ENCODE peak calls at places on chromosomes 1 and 21, in eight cellular contexts. O, I, Y, E, X, P, T and D are unnamed samples.

GRCh38 chr1:35301674-35302392 is 33.3 kb downstream of the ZMYM4 start:
- DNase-seq in O (no peak), I (no peak), Y (no peak), E (no peak), X (no peak), P (no peak), T (no peak), D (no peak)

GRCh38 chr1:51963592-51964308 is 26.8 kb downstream of the RAB3B start:
- DNase-seq in O (no peak), I (no peak), Y (no peak), E (no peak), X (no peak), P (no peak), T (no peak), D (no peak)

GRCh38 chr1:1092890-1093609 is 18.9 kb upstream of the RNF223 start:
- DNase-seq in O (no peak), I (no peak), Y (no peak), E (no peak), X (no peak), P (no peak), T (no peak), D (no peak)

GRCh38 chr1:13461977-13462376 is 51.7 kb downstream of the PRAMEF20 start:
- DNase-seq in O (no peak), I (no peak), Y (no peak), E (no peak), X (no peak), P (no peak), T (no peak), D (no peak)

GRCh38 chr1:146019225-146020057 is 2.1 kb downstream of the HJV start:
- DNase-seq in O (no peak), I (no peak), Y (no peak), E (peak), X (peak), P (no peak), T (no peak), D (no peak)

GRCh38 chr1:10663668-10664035 is 132.8 kb downstream of the CASZ1 start:
- DNase-seq in O (peak), I (peak), Y (no peak), E (peak), X (peak), P (no peak), T (no peak), D (no peak)

GRCh38 chr1:96815914-96816313 is 94.3 kb downstream of the PTBP2 start:
- DNase-seq in O (no peak), I (no peak), Y (no peak), E (no peak), X (no peak), P (no peak), T (no peak), D (no peak)

GRCh38 chr1:246567258-246568235 is 1.3 kb downstream of the CNST start:
- DNase-seq in O (peak), I (no peak), Y (no peak), E (no peak), X (no peak), P (peak), T (peak), D (no peak)

GRCh38 chr1:116855220-116855619 is 54.5 kb upstream of the PTGFRN start:
- DNase-seq in O (no peak), I (peak), Y (no peak), E (peak), X (peak), P (no peak), T (peak), D (no peak)

GRCh38 chr1:6105218-6105679 is 59.6 kb downstream of the KCNAB2 start:
- DNase-seq in O (no peak), I (peak), Y (no peak), E (no peak), X (no peak), P (no peak), T (no peak), D (no peak)

GRCh38 chr1:15371610-15372539 is 37.8 kb upstream of the EFHD2 start:
- DNase-seq in O (no peak), I (peak), Y (no peak), E (no peak), X (peak), P (no peak), T (no peak), D (no peak)

GRCh38 chr1:84698718-84699117 is 8.5 kb upstream of the SSX2IP start:
- DNase-seq in O (peak), I (no peak), Y (no peak), E (no peak), X (no peak), P (peak), T (peak), D (no peak)

GRCh38 chr1:18480315-18481189 is at the start of gene KLHDC7A:
- DNase-seq in O (peak), I (no peak), Y (no peak), E (peak), X (peak), P (peak), T (no peak), D (peak)

GRCh38 chr1:232570007-232570406 is 59.9 kb downstream of the SIPA1L2 start:
- DNase-seq in O (peak), I (no peak), Y (no peak), E (no peak), X (no peak), P (no peak), T (no peak), D (no peak)

GRCh38 chr1:2890221-2890850 is 88.8 kb upstream of the TTC34 start:
- DNase-seq in O (no peak), I (no peak), Y (no peak), E (no peak), X (no peak), P (no peak), T (no peak), D (no peak)
- TF ChIP-seq CTCF in O (no peak), I (no peak), Y (no peak), E (no peak), X (no peak), P (no peak), T (no peak), D (no peak)

DNA sequence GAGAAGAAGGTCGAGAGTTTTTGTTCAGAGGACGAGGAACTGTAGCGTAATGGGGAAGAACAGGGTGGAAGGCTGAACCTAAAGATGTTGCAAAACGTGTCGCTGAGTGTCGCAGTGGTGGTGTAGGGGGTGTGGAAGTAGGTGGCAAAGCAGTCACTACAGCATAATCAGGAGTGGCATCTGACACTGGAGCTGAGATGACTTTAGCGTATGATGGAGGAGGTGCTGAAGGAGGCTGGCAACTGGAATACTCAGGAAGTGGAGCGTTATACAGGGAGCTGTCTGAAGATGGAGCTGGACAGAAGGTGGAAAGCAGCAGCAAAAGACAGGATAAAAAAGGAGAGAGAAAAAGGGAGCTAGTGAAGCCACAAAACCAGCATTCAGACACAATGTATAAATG is 89.9 kb upstream of the LBR start:
- DNase-seq in O (no peak), I (no peak), Y (no peak), E (no peak), X (no peak), P (no peak), T (no peak), D (no peak)
- TF ChIP-seq CTCF in O (no peak), I (no peak), Y (no peak), E (no peak), X (no peak), P (no peak), T (no peak), D (no peak)

DNA sequence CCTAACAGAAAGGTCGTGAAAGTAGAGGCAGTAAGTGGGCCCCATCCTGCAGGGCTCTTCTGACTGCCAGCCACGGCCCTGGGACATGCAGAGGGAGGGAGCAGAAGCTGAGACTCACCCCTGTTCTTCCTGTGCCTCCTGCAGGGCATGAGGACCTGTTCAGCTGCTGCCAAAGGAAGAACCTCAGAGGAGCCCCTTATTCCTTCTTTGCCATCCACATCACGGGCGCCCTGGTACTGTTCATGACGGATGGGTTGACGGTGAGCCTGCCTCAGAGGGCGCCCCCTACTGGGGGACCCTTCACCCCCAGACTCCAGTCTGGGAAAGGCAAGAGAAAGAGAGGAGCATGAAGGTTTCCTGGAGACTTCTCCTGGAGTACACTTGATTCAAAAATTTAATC is 47.1 kb downstream of the ELK4 start:
- DNase-seq in O (no peak), I (no peak), Y (no peak), E (no peak), X (peak), P (no peak), T (no peak), D (peak)
- TF ChIP-seq CTCF in O (no peak), I (no peak), Y (no peak), E (no peak), X (peak), P (peak), T (peak), D (peak)

DNA sequence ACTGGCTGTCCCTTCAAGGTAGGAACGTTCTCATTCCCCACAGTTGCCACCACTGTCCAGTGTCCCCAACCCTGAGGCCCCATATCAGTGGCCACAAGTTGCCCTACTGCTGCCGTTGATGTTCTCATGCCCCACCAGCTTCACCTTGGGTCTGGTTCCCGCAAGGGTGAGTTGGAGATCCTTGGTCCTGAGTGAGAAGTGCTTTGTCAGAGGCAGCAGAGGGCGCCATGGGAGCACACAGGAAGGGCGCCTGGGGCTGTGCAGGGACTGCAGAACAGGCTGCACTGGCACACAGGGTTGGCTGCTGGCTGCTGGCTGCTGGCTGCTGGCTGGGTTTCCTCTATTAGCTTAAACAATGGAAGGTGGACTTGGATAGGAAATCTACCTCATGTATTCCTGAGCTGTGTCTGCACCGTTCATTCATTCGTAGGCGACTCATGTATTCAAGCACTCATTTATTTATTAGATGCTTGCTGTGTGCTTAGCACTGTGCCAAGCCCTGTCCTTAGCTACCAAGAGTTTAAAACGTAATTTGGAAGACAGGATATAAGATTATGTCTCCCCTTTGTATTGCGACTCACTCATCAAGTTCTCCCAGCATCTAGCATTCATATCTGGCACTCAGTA is 2.1 kb upstream of the S100A9 start:
- DNase-seq in O (peak), I (peak), Y (no peak), E (peak), X (peak), P (peak), T (peak), D (peak)
- TF ChIP-seq CTCF in O (peak), I (no peak), Y (no peak), E (no peak), X (peak), P (peak), T (peak), D (peak)

DNA sequence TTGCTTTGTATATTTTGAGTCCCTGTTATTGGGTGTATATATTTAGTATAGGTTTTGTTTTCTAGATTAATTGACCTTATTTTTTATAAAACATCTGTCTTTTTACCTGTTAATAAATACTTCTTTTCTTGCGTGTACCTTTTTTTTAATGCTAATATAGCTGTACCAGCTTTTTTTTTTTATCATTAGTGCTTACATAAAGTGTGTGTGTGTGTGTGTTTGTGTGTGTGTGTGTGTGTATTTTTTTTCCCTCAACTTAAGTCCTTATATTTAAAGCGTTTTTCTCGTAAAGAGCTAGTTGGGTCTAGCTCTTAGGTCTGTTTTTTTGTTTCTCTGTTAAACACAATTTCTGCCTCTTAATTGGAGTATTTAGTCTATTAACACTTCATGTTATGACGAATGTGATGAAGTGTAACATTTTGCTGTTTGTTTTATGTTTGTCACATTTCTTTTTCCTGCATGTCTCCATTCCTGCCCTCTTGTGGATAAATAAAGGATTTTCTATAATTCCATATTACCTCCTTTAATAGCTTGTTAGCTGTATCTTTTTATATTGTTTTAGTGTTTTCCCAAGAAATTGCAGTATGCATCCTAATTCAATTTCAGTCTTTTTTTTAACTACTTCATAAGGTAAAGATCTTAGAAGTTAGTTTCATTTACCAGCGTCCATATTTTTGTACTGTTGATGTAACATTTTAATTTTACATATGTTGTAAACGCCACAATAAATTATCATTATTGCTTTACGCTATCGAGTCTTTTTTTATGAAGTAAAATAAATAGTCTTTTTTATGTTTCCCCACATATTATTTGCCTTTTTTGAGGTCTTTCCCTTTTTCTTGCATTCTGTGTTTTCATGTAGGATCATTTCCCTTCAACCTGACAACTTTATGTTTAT is 4.3 kb downstream of the PRMT2 start:
- DNase-seq in O (peak), I (no peak), Y (no peak), E (no peak), X (no peak), P (no peak), T (peak), D (no peak)
- TF ChIP-seq CTCF in O (peak), I (no peak), Y (peak), E (no peak), X (peak), P (peak), T (peak), D (peak)

DNA sequence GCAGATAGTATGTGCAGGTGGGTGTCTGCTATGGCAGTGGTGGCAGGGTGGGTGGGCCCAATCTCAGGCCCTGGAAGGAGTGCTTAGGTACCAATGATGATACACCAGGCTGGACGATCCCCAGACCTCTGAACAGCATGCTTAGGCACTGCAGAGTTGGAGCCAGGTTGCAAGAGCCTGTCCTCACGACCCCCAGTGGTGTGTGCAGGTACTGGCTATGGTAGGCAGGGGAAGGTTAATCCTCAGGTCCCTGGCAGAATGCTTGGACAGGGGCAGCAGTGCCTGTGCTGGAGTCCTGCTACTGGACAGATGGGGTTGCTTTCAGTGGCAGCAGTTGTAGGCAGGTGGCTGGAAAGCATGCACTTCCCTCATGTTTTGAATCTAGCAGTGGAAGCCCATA is 100.5 kb upstream of the NEK7 start:
- DNase-seq in O (peak), I (no peak), Y (no peak), E (peak), X (peak), P (no peak), T (no peak), D (peak)
- TF ChIP-seq CTCF in O (peak), I (no peak), Y (no peak), E (no peak), X (peak), P (no peak), T (peak), D (peak)

GRCh38 chr1:156750932-156751723 is at the start of gene HDGF:
- DNase-seq in O (peak), I (peak), Y (peak), E (peak), X (peak), P (no peak), T (no peak), D (no peak)

GRCh38 chr1:156752843-156753486 is 1.5 kb upstream of the HDGF start:
- DNase-seq in O (peak), I (no peak), Y (no peak), E (no peak), X (peak), P (no peak), T (peak), D (no peak)

GRCh38 chr1:156750191-156750931 is 1.1 kb downstream of the HDGF start:
- DNase-seq in O (peak), I (no peak), Y (no peak), E (no peak), X (peak), P (peak), T (no peak), D (peak)

GRCh38 chr1:156754219-156754618 is 2.7 kb upstream of the HDGF start:
- DNase-seq in O (no peak), I (no peak), Y (no peak), E (no peak), X (no peak), P (no peak), T (no peak), D (no peak)

GRCh38 chr1:156751724-156752481 is 428 bp upstream of the HDGF start:
- DNase-seq in O (peak), I (peak), Y (peak), E (peak), X (peak), P (peak), T (peak), D (peak)
- TF ChIP-seq CTCF in O (no peak), I (no peak), Y (no peak), E (no peak), X (no peak), P (no peak), T (peak), D (peak)

GRCh38 chr1:36542024-36542961 is 59.6 kb upstream of the CSF3R start:
- DNase-seq in O (no peak), I (no peak), Y (no peak), E (no peak), X (peak), P (no peak), T (no peak), D (no peak)

GRCh38 chr1:36540056-36540455 is 57.3 kb upstream of the CSF3R start:
- DNase-seq in O (no peak), I (no peak), Y (no peak), E (no peak), X (peak), P (no peak), T (no peak), D (no peak)

GRCh38 chr1:36539526-36539925 is 56.8 kb upstream of the CSF3R start:
- DNase-seq in O (no peak), I (no peak), Y (no peak), E (no peak), X (peak), P (no peak), T (no peak), D (no peak)

GRCh38 chr1:36537190-36537768 is 54.6 kb upstream of the CSF3R start:
- DNase-seq in O (no peak), I (no peak), Y (no peak), E (no peak), X (no peak), P (no peak), T (no peak), D (no peak)

DNA sequence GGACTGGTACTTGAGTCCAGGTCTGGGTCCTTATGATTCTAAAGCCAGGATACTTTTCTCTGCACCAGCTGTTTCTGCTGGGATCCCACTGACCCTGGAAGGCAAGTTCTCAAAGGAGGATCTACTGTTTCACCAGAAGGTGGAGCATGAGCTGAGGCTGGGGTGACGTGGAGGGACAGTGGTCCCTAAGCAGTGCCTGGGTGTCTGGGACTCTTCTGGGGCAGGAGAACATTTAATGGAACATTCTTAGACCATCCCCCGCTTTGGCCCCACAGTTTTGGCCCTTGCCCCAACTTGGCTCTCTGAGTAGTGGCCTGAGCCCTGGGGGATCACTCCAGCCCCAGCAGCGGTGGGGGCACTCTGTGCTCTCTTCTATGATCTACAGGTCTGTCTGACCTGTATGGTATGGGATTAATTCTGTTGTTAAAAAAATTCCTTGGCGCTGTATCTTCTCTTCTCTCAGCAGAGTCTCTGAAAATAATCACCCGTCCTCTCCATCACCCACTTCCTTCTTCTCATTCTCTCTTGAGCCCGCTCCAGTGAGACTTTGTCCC is 60.3 kb upstream of the CSF3R start:
- DNase-seq in O (no peak), I (no peak), Y (no peak), E (no peak), X (peak), P (no peak), T (no peak), D (no peak)
- TF ChIP-seq CTCF in O (no peak), I (no peak), Y (no peak), E (no peak), X (peak), P (no peak), T (peak), D (peak)